ENCODE peak calls at places on chromosomes 4 and X, in four cellular contexts. U, I, S and Z are unnamed samples.

GRCh38 chr4:884259-884658 is 47.9 kb downstream of the GAK start:
- DNase-seq in U (no peak), I (no peak), S (no peak), Z (no peak)

GRCh38 chr4:54525602-54526001 is 132.2 kb upstream of the KIT start:
- DNase-seq in U (no peak), I (no peak), S (no peak), Z (no peak)

GRCh38 chr4:183674153-183674552 is 15.1 kb downstream of the TRAPPC11 start:
- DNase-seq in U (no peak), I (no peak), S (no peak), Z (no peak)

GRCh38 chr4:126541820-126542219 is 1090.9 kb upstream of the INTU start:
- DNase-seq in U (no peak), I (no peak), S (no peak), Z (no peak)

GRCh38 chrX:109347618-109348017 is 134.3 kb downstream of the GUCY2F start:
- DNase-seq in U (no peak), I (no peak), S (no peak), Z (no peak)

GRCh38 chrX:109374276-109374960 is 107.5 kb downstream of the GUCY2F start:
- DNase-seq in U (no peak), I (no peak), S (no peak), Z (no peak)

GRCh38 chrX:50707376-50707775 is 106.6 kb downstream of the SHROOM4 start:
- DNase-seq in U (no peak), I (no peak), S (no peak), Z (no peak)

GRCh38 chr4:8093587-8094274 is 64.9 kb downstream of the ABLIM2 start:
- DNase-seq in U (no peak), I (no peak), S (no peak), Z (no peak)

DNA sequence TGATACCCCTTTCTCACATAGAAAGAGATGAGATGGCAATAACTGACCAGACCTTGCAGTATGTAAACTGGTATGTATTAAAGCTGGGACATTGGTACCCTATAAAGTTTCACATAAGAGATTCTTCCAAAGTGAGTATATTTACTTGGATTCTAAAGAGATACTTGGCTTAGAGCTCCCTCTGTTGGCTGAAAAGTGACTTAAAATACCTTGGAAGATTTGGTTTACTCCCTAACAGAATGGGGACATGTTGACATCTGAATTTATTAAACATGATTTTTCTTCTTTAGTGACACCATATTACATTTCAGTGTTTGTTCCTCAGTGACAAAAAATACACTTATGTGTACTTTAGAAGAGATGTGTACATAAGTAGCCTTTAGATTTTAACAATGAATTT is 47.9 kb upstream of the RGN start:
- DNase-seq in U (peak; percentile 30), I (no peak), S (peak; percentile 53), Z (no peak)
- TF ChIP-seq CREB1 in U (no peak), I (no peak), S (no peak), Z (no peak)

DNA sequence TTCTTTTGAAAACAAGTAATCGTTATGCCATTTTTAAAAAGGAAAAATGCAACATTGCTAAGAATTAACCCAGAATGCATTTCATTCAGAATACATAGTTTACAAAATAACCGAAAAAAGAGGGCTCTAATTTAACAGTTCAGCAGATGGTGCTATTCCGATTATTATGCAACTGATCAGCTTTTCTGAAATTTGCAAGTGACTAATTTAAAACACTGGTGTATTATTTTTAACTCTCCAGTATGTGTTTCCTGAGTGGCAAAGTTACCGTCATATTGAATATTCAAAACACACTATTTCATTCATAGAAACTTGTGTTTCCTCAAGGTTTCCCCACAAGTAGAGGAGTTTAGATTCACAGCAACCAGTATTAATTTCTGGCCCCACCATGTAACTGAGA is 21.1 kb downstream of the ZBTB49 start:
- DNase-seq in U (no peak), I (no peak), S (no peak), Z (no peak)
- TF ChIP-seq USF2 in U (no peak), I (no peak), S (no peak), Z (no peak)

GRCh38 chr4:38804654-38805295 is at the start of gene TLR1:
- DNase-seq in U (no peak), I (no peak), S (peak; percentile 25), Z (no peak)

GRCh38 chr4:38800366-38800765 is 4.2 kb downstream of the TLR1 start:
- DNase-seq in U (no peak), I (no peak), S (no peak), Z (no peak)

GRCh38 chr4:38803833-38804653 is 548 bp downstream of the TLR1 start:
- DNase-seq in U (no peak), I (no peak), S (no peak), Z (no peak)

GRCh38 chr4:38802561-38803355 is 1.8 kb downstream of the TLR1 start:
- DNase-seq in U (no peak), I (no peak), S (no peak), Z (no peak)

GRCh38 chr4:38800956-38801450 is 3.6 kb downstream of the TLR1 start:
- DNase-seq in U (no peak), I (no peak), S (no peak), Z (no peak)
- TF ChIP-seq CREB1 in U (no peak), I (no peak), S (no peak), Z (no peak)

GRCh38 chrX:40099046-40099968 is 1.5 kb upstream of the BCOR start:
- DNase-seq in U (peak; percentile 33), I (no peak), S (no peak), Z (peak; percentile 64)

GRCh38 chrX:40101430-40101802 is 3.7 kb upstream of the BCOR start:
- DNase-seq in U (no peak), I (no peak), S (no peak), Z (no peak)

GRCh38 chrX:40098264-40099045 is 697 bp upstream of the BCOR start:
- DNase-seq in U (peak; percentile 31), I (no peak), S (no peak), Z (peak; percentile 51)

GRCh38 chrX:40100537-40101429 is 3.0 kb upstream of the BCOR start:
- DNase-seq in U (no peak), I (no peak), S (no peak), Z (no peak)

DNA sequence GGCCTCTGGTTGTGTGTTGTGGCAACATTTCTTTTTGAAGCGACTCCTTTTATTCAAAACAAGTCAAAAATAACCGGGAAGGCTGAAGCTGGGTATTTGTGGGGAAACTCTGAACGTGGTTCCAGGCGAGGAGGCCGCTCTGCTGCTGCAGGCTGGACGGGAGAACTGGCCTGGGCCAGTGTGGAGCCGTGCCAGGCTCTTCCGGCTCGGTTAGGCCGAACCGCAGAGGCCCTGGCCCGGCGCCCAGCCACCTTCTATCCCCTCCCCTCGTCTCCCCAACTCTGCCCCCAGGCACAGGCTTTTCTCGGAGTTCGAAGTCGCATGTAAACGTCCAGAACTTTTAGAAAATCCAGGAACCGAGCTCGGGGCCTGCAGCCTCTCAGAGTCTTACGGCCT is 2.4 kb upstream of the BCOR start:
- DNase-seq in U (no peak), I (no peak), S (no peak), Z (no peak)
- TF ChIP-seq USF2 in U (no peak), I (no peak), S (no peak), Z (no peak)